ENCODE peak calls at places on chromosomes 3 and 15, in nine cellular contexts. L is ELF-1; U is GM23338; M is stromal cell of bone marrow; G is NCI-H2081; T is stimulated activated CD8-positive, alpha-beta memory T cell treated with anti-CD3 and anti-CD28 coated beads, Interleukin-15, amount 100 ng/mL, for 4 hours; J is AG04450; Y is NCI-H1105; Z is transverse colon. N is an unnamed sample.

GRCh38 chr15:80643296-80643965 is 51.7 kb upstream of the ABHD17C start:
- DNase-seq in Y (no peak), J (no peak), T (no peak), M (peak), G (no peak), L (no peak), Z (no peak), U (no peak), N (no peak)

GRCh38 chr3:12430086-12430485 is 54.2 kb upstream of the TSEN2 start:
- DNase-seq in J (no peak), G (no peak), L (no peak), T (no peak), Z (no peak), Y (no peak), M (no peak), U (no peak), N (no peak)

GRCh38 chr3:98906230-98906629 is 4.7 kb upstream of the DCBLD2 start:
- DNase-seq in U (no peak), G (no peak), J (peak), L (no peak), Y (no peak), M (peak), T (no peak), Z (no peak), N (no peak)

GRCh38 chr15:80549191-80549590 is 145.0 kb downstream of the ARNT2 start:
- DNase-seq in L (no peak), U (no peak), Z (no peak), G (no peak), M (peak), J (peak), Y (no peak), T (no peak), N (no peak)

GRCh38 chr3:161576733-161577510 is 80.3 kb downstream of the OTOL1 start:
- DNase-seq in Z (no peak), U (no peak), Y (peak), J (no peak), T (no peak), G (peak), L (no peak), M (no peak), N (peak)

GRCh38 chr15:63198315-63198714 is 8.9 kb downstream of the RAB8B start:
- DNase-seq in Y (peak), U (no peak), Z (no peak), G (no peak), T (no peak), M (no peak), J (no peak), L (no peak), N (no peak)

GRCh38 chr15:23860290-23860751 is 173.2 kb upstream of the NDN start:
- DNase-seq in J (no peak), G (no peak), Y (no peak), U (peak), T (no peak), Z (no peak), L (peak), M (no peak), N (peak)

GRCh38 chr3:55486101-55486856 is 827 bp downstream of the WNT5A start:
- DNase-seq in U (peak), M (no peak), T (no peak), G (no peak), L (peak), J (no peak), Y (peak), Z (peak), N (peak)

GRCh38 chr15:73323956-73324355 is 44.8 kb downstream of the HCN4 start:
- DNase-seq in Y (no peak), G (no peak), T (no peak), J (no peak), L (no peak), Z (no peak), M (no peak), U (no peak), N (no peak)

GRCh38 chr15:41281236-41281635 is 50.2 kb downstream of the CHP1 start:
- DNase-seq in J (peak), U (no peak), G (no peak), Y (no peak), T (no peak), L (no peak), M (peak), Z (no peak), N (no peak)

GRCh38 chr3:11386413-11387155 is 114.4 kb downstream of the ATG7 start:
- DNase-seq in Y (no peak), M (peak), J (no peak), T (no peak), Z (no peak), U (no peak), G (no peak), L (no peak), N (no peak)

GRCh38 chr3:72872183-72872582 is 15.7 kb upstream of the GXYLT2 start:
- DNase-seq in T (no peak), Z (no peak), G (no peak), U (no peak), L (no peak), Y (no peak), J (no peak), M (peak), N (no peak)

GRCh38 chr3:445960-446359 is 249.4 kb downstream of the CHL1 start:
- DNase-seq in M (no peak), T (no peak), Y (no peak), Z (no peak), L (no peak), J (no peak), G (no peak), U (no peak), N (no peak)

GRCh38 chr3:178405456-178405970 is 130.7 kb upstream of the KCNMB2 start:
- DNase-seq in J (no peak), M (no peak), Z (no peak), G (no peak), U (no peak), Y (no peak), L (peak), T (no peak), N (peak)

GRCh38 chr3:101639280-101639963 is 37.5 kb downstream of the ZBTB11 start:
- DNase-seq in L (no peak), U (no peak), M (no peak), J (no peak), Z (no peak), G (no peak), T (no peak), Y (no peak), N (no peak)

N was measured in left kidney.